ENCODE peak calls at places on chromosomes 5 and 9, in six cellular contexts. J, K, L, O, P and D are unnamed samples.
A peak's percentile ranks its signal among the peaks of the same experiment; 100 is the strongest.

GRCh38 chr9:136685792-136686533 is 1.3 kb downstream of the AGPAT2 start:
- DNase-seq in K (no peak), O (no peak), P (no peak), L (no peak), J (no peak), D (no peak)

GRCh38 chr9:2837915-2838314 is 6.0 kb downstream of the PUM3 start:
- DNase-seq in J (no peak), L (no peak), O (peak; percentile 25), P (no peak), K (no peak), D (no peak)

GRCh38 chr9:97578846-97579245 is 54.3 kb downstream of the TSTD2 start:
- DNase-seq in K (no peak), L (no peak), P (no peak), O (no peak), J (no peak), D (no peak)

GRCh38 chr9:117462926-117463325 is 48.1 kb upstream of the ASTN2 start:
- DNase-seq in P (no peak), J (no peak), O (no peak), K (no peak), L (no peak), D (no peak)

GRCh38 chr9:136807281-136808074 is at the start of gene RABL6:
- DNase-seq in J (peak; percentile 81), K (peak; percentile 75), O (peak; percentile 83), P (peak; percentile 84), L (peak; percentile 77), D (peak; percentile 66)

GRCh38 chr9:79581388-79581787 is 9.6 kb downstream of the TLE4 start:
- DNase-seq in L (no peak), O (peak; percentile 76), K (no peak), J (no peak), P (peak; percentile 5), D (no peak)

GRCh38 chr5:101160002-101160401 is 256.9 kb upstream of the ST8SIA4 start:
- DNase-seq in K (no peak), J (no peak), P (no peak), O (no peak), L (no peak), D (no peak)

GRCh38 chr5:123916331-123917121 is 404.5 kb downstream of the CSNK1G3 start:
- DNase-seq in O (peak; percentile 50), P (no peak), K (no peak), L (no peak), J (peak; percentile 47), D (no peak)

GRCh38 chr9:121783126-121783522 is 131.7 kb downstream of the DAB2IP start:
- DNase-seq in J (no peak), K (no peak), L (no peak), O (no peak), P (no peak), D (no peak)

GRCh38 chr5:163106098-163106497 is 331.3 kb upstream of the CCNG1 start:
- DNase-seq in K (no peak), J (no peak), O (no peak), P (no peak), L (no peak), D (no peak)

GRCh38 chr9:16542290-16542689 is 328.2 kb downstream of the BNC2 start:
- DNase-seq in O (no peak), K (no peak), P (no peak), L (no peak), J (no peak), D (no peak)

GRCh38 chr9:131578778-131579504 is 33.6 kb downstream of the PRRT1B start:
- DNase-seq in J (no peak), P (no peak), O (no peak), K (peak; percentile 37), L (peak; percentile 30), D (no peak)

GRCh38 chr9:129500863-129501770 is 119.8 kb downstream of the C9orf50 start:
- DNase-seq in P (no peak), O (no peak), J (no peak), L (no peak), K (no peak), D (no peak)

GRCh38 chr9:136552117-136552685 is 6.4 kb upstream of the NOTCH1 start:
- DNase-seq in P (no peak), J (no peak), K (no peak), O (peak; percentile 67), L (no peak), D (no peak)

GRCh38 chr5:38011641-38012188 is 171.9 kb upstream of the GDNF start:
- DNase-seq in L (no peak), O (no peak), K (no peak), J (no peak), P (no peak), D (no peak)

GRCh38 chr9:89886281-89886700 is 281.5 kb downstream of the GADD45G start:
- DNase-seq in O (no peak), L (no peak), K (no peak), P (no peak), J (no peak), D (no peak)

GRCh38 chr5:32331217-32331926 is 18.6 kb upstream of the MTMR12 start:
- DNase-seq in L (no peak), J (no peak), O (no peak), P (peak; percentile 22), K (no peak), D (no peak)

GRCh38 chr9:124300312-124300711 is 42.6 kb downstream of the NEK6 start:
- DNase-seq in K (no peak), O (no peak), J (no peak), L (no peak), P (no peak), D (no peak)

GRCh38 chr5:50325237-50325832 is 115.8 kb downstream of the EMB start:
- DNase-seq in K (no peak), O (peak; percentile 34), L (no peak), P (peak; percentile 3), J (peak; percentile 47), D (no peak)

GRCh38 chr5:81838307-81838906 is 87.5 kb upstream of the SSBP2 start:
- DNase-seq in J (no peak), O (peak; percentile 58), L (no peak), P (no peak), K (no peak), D (no peak)

GRCh38 chr5:67725591-67725990 is 490.0 kb upstream of the PIK3R1 start:
- DNase-seq in L (no peak), O (no peak), K (no peak), J (no peak), P (no peak), D (no peak)

GRCh38 chr5:141199359-141200235 is at the start of gene PCDHB11:
- DNase-seq in L (no peak), K (no peak), O (peak; percentile 8), J (peak; percentile 67), P (no peak), D (no peak)

GRCh38 chr5:115456056-115456455 is 88.5 kb downstream of the FEM1C start:
- DNase-seq in L (no peak), P (no peak), J (no peak), O (peak; percentile 25), K (no peak), D (no peak)

GRCh38 chr9:129176786-129177442 is 1.1 kb downstream of the IER5L start:
- DNase-seq in J (no peak), O (peak; percentile 65), K (no peak), L (peak; percentile 12), P (peak; percentile 33), D (no peak)

GRCh38 chr9:3549243-3549642 is 23.4 kb upstream of the RFX3 start:
- DNase-seq in O (no peak), J (no peak), L (no peak), K (no peak), P (no peak), D (no peak)

GRCh38 chr9:137311171-137311970 is 9.3 kb upstream of the NRARP start:
- DNase-seq in P (no peak), L (no peak), J (no peak), K (no peak), O (peak; percentile 41), D (no peak)

GRCh38 chr9:36986548-36987408 is 47.3 kb downstream of the PAX5 start:
- DNase-seq in K (no peak), J (no peak), O (peak; percentile 22), L (no peak), P (no peak), D (no peak)

GRCh38 chr5:62418462-62419076 is 6.0 kb downstream of the IPO11 start:
- DNase-seq in K (no peak), O (no peak), L (no peak), J (no peak), P (no peak), D (no peak)

GRCh38 chr5:68544091-68544655 is 328.6 kb downstream of the PIK3R1 start:
- DNase-seq in K (no peak), L (no peak), O (no peak), P (no peak), J (no peak), D (no peak)

GRCh38 chr5:15717002-15717401 is 217.0 kb downstream of the FBXL7 start:
- DNase-seq in P (no peak), J (no peak), K (no peak), O (peak; percentile 7), L (no peak), D (no peak)

GRCh38 chr5:98763001-98763630 is 10.3 kb upstream of the RGMB start:
- DNase-seq in K (no peak), J (peak; percentile 76), O (peak; percentile 98), P (no peak), L (no peak), D (no peak)